ENCODE peak calls at places on chromosomes 12 and 14, in ten cellular contexts. V, N, L, Z, Q, A, K, S, Y and O are unnamed samples. For H3K4me1, the result is how much of the 10 kb centered on the place peaks cover.

GRCh38 chr12:84038241-84038640 is 874.4 kb downstream of the SLC6A15 start:
- DNase-seq in V (no peak), N (no peak), L (no peak), Z (no peak), Q (no peak), A (no peak), K (no peak), S (no peak), Y (no peak), O (no peak)

GRCh38 chr14:64795211-64795610 is 84.5 kb downstream of the SPTB start:
- DNase-seq in V (no peak), N (no peak), L (no peak), Z (no peak), Q (no peak), A (no peak), K (no peak), S (no peak), Y (no peak), O (no peak)

GRCh38 chr12:114403044-114403689 is 2.8 kb downstream of the TBX5 start:
- DNase-seq in V (no peak), N (peak), L (no peak), Z (peak), Q (no peak), A (no peak), K (no peak), S (no peak), Y (no peak), O (no peak)

GRCh38 chr12:91846466-91847055 is 299.1 kb downstream of the BTG1 start:
- DNase-seq in V (no peak), N (no peak), L (no peak), Z (peak), Q (no peak), A (no peak), K (no peak), S (no peak), Y (no peak), O (no peak)

GRCh38 chr14:58533417-58533816 is 104.3 kb upstream of the DACT1 start:
- DNase-seq in V (no peak), N (peak), L (no peak), Z (no peak), Q (no peak), A (no peak), K (no peak), S (no peak), Y (no peak), O (peak)

GRCh38 chr12:107091381-107091780 is 2.0 kb downstream of the CRY1 start:
- DNase-seq in V (no peak), N (no peak), L (peak), Z (peak), Q (no peak), A (no peak), K (no peak), S (no peak), Y (no peak), O (peak)

GRCh38 chr14:59919582-59920377 is at the start of gene LRRC9:
- DNase-seq in V (peak), N (peak), L (no peak), Z (no peak), Q (peak), A (peak), K (peak), S (no peak), Y (no peak), O (peak)

GRCh38 chr12:64611430-64612286 is 1.4 kb downstream of the RASSF3 start:
- DNase-seq in V (peak), N (peak), L (no peak), Z (peak), Q (peak), A (peak), K (peak), S (peak), Y (no peak), O (peak)

GRCh38 chr12:10211101-10211974 is 1.3 kb upstream of the GABARAPL1 start:
- DNase-seq in V (no peak), N (no peak), L (no peak), Z (no peak), Q (no peak), A (no peak), K (no peak), S (no peak), Y (no peak), O (peak)

GRCh38 chr12:92593734-92594402 is 108.9 kb upstream of the PLEKHG7 start:
- DNase-seq in V (peak), N (no peak), L (peak), Z (peak), Q (no peak), A (no peak), K (peak), S (peak), Y (no peak), O (peak)

GRCh38 chr14:42229294-42229693 is 622.6 kb downstream of the LRFN5 start:
- DNase-seq in V (no peak), N (no peak), L (no peak), Z (no peak), Q (no peak), A (no peak), K (no peak), S (no peak), Y (no peak), O (no peak)

GRCh38 chr14:75249251-75249957 is 29.2 kb upstream of the FOS start:
- DNase-seq in V (peak), N (no peak), L (no peak), Z (no peak), Q (peak), A (no peak), K (peak), S (no peak), Y (no peak), O (no peak)

GRCh38 chr14:102985665-102986064 is 63.2 kb downstream of the AMN start:
- DNase-seq in V (no peak), N (no peak), L (no peak), Z (no peak), Q (no peak), A (peak), K (no peak), S (no peak), Y (no peak), O (no peak)
- TF ChIP-seq CTCF in V (no peak), N (no peak), L (no peak), Z (no peak), Q (no peak), A (no peak), K (no peak), S (no peak), Y (no peak), O (no peak)

GRCh38 chr14:93184391-93185332 is at the start of the genes LYSET and MOAP1:
- DNase-seq in V (peak), N (peak), L (peak), Z (peak), Q (peak), A (peak), K (peak), S (peak), Y (no peak), O (peak)
- TF ChIP-seq POLR2A in V (peak), N (no peak), L (peak), Z (peak), Q (peak), A (peak), K (peak), S (no peak), Y (peak), O (peak)

DNA sequence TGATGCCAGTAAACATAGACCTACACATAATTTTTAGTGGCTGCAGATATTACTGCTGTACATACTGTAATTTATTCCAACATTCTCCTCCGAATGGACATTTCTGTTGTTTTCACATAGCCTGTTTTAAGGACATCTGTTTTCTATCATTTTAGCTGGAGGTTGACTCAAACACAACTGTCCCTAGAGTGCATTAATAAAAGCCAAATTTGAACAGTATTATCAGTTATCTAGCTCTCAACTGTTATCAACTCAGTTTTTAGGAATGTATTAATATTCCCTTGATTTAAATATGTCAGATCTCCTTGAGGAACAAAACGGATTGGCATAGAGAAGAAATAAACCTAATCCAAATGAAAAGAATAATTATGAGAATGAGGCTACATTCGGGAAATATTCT is 17.1 kb upstream of the PIWIL1 start:
- DNase-seq in V (no peak), N (no peak), L (no peak), Z (no peak), Q (no peak), A (no peak), K (no peak), S (no peak), Y (no peak), O (no peak)
- H3K4me1 ChIP-seq in V (under half), N (under half), L (under half), Z (under half), Q (under half), A (under half), K (under half), S (under half), Y (under half), O (under half)

GRCh38 chr12:101767537-101767936 is 28.3 kb upstream of the SYCP3 start:
- DNase-seq in V (no peak), N (no peak), L (no peak), Z (no peak), Q (no peak), A (no peak), K (no peak), S (no peak), Y (no peak), O (no peak)
- TF ChIP-seq CTCF in V (no peak), N (no peak), L (no peak), Z (no peak), Q (no peak), A (no peak), K (no peak), S (no peak), Y (no peak), O (no peak)

GRCh38 chr12:21942377-21942703 is 1.1 kb upstream of the ABCC9 start:
- DNase-seq in V (no peak), N (no peak), L (no peak), Z (no peak), Q (no peak), A (no peak), K (no peak), S (no peak), Y (no peak), O (no peak)

GRCh38 chr12:21941522-21942376 is 523 bp upstream of the ABCC9 start:
- DNase-seq in V (peak), N (peak), L (no peak), Z (peak), Q (peak), A (peak), K (peak), S (no peak), Y (no peak), O (peak)

GRCh38 chr12:21939435-21939834 is 1.8 kb downstream of the ABCC9 start:
- DNase-seq in V (no peak), N (peak), L (no peak), Z (no peak), Q (peak), A (no peak), K (no peak), S (no peak), Y (no peak), O (no peak)

GRCh38 chr12:21940549-21940948 is 677 bp downstream of the ABCC9 start:
- DNase-seq in V (no peak), N (no peak), L (no peak), Z (no peak), Q (no peak), A (no peak), K (no peak), S (no peak), Y (no peak), O (no peak)

GRCh38 chr12:21940972-21941521 is at the start of gene ABCC9:
- DNase-seq in V (peak), N (peak), L (no peak), Z (peak), Q (peak), A (peak), K (peak), S (no peak), Y (no peak), O (peak)
- TF ChIP-seq POLR2A in V (no peak), N (no peak), L (no peak), Z (no peak), Q (no peak), A (peak), K (peak), S (no peak), Y (no peak), O (no peak)